ENCODE peak calls at places on chromosomes 11 and 22, in four cellular contexts. One of them, this sample, is unnamed.

GRCh38 chr11:45669146-45669545 is 3.7 kb upstream of the CHST1 start:
- DNase-seq in neural progenitor cell: no peak
- DNase-seq in esophagus muscularis mucosa: no peak
- DNase-seq in GM23338: no peak
- DNase-seq in this sample: no peak

GRCh38 chr11:86291466-86292262 is 10.4 kb upstream of the HIKESHI start:
- DNase-seq in GM23338: peak
- DNase-seq in esophagus muscularis mucosa: no peak
- DNase-seq in neural progenitor cell: peak
- DNase-seq in this sample: peak

GRCh38 chr11:102345923-102346322 is 1.1 kb upstream of the BIRC2 start:
- DNase-seq in GM23338: no peak
- DNase-seq in esophagus muscularis mucosa: no peak
- DNase-seq in neural progenitor cell: no peak
- DNase-seq in this sample: no peak

GRCh38 chr11:26556582-26556981 is 15.5 kb downstream of the MUC15 start:
- DNase-seq in GM23338: no peak
- DNase-seq in neural progenitor cell: no peak
- DNase-seq in esophagus muscularis mucosa: no peak
- DNase-seq in this sample: no peak

GRCh38 chr11:1422481-1422880 is 32.7 kb downstream of the BRSK2 start:
- DNase-seq in neural progenitor cell: peak
- DNase-seq in esophagus muscularis mucosa: no peak
- DNase-seq in GM23338: peak
- DNase-seq in this sample: peak

GRCh38 chr11:22432331-22433065 is 94.3 kb downstream of the SLC17A6 start:
- DNase-seq in GM23338: peak
- DNase-seq in neural progenitor cell: peak
- DNase-seq in esophagus muscularis mucosa: no peak
- DNase-seq in this sample: peak

GRCh38 chr11:112584674-112585073 is 324.0 kb upstream of the PLET1 start:
- DNase-seq in esophagus muscularis mucosa: peak
- DNase-seq in neural progenitor cell: peak
- DNase-seq in GM23338: peak
- DNase-seq in this sample: peak

GRCh38 chr11:1073261-1073724 is 1.4 kb upstream of the MUC2 start:
- DNase-seq in GM23338: no peak
- DNase-seq in esophagus muscularis mucosa: no peak
- DNase-seq in neural progenitor cell: peak
- DNase-seq in this sample: no peak

GRCh38 chr22:42805998-42806481 is 51.0 kb downstream of the ARFGAP3 start:
- DNase-seq in neural progenitor cell: peak
- DNase-seq in GM23338: no peak
- DNase-seq in esophagus muscularis mucosa: no peak
- DNase-seq in this sample: no peak

GRCh38 chr11:67441082-67441683 is 2.1 kb downstream of the CORO1B start:
- DNase-seq in GM23338: no peak
- DNase-seq in esophagus muscularis mucosa: no peak
- DNase-seq in neural progenitor cell: no peak
- DNase-seq in this sample: no peak

GRCh38 chr11:2809854-2810253 is 75.7 kb downstream of the CDKN1C start:
- DNase-seq in neural progenitor cell: no peak
- DNase-seq in esophagus muscularis mucosa: no peak
- DNase-seq in GM23338: no peak
- DNase-seq in this sample: peak

GRCh38 chr22:19803736-19804267 is 43.2 kb downstream of the TBX1 start:
- DNase-seq in neural progenitor cell: no peak
- DNase-seq in esophagus muscularis mucosa: no peak
- DNase-seq in GM23338: no peak
- DNase-seq in this sample: no peak

GRCh38 chr11:46948378-46949131 is 12.0 kb downstream of the CSTPP1 start:
- DNase-seq in esophagus muscularis mucosa: no peak
- DNase-seq in neural progenitor cell: no peak
- DNase-seq in GM23338: no peak
- DNase-seq in this sample: no peak

GRCh38 chr22:32823024-32823730 is 21.7 kb downstream of the TIMP3 start:
- DNase-seq in GM23338: peak
- DNase-seq in esophagus muscularis mucosa: no peak
- DNase-seq in neural progenitor cell: peak
- DNase-seq in this sample: peak

GRCh38 chr11:71488086-71488967 is 35.3 kb downstream of the NADSYN1 start:
- DNase-seq in neural progenitor cell: no peak
- DNase-seq in GM23338: peak
- DNase-seq in esophagus muscularis mucosa: no peak
- DNase-seq in this sample: peak

GRCh38 chr22:33248927-33249326 is 190.7 kb upstream of the SYN3 start:
- DNase-seq in esophagus muscularis mucosa: no peak
- DNase-seq in GM23338: no peak
- DNase-seq in neural progenitor cell: no peak
- DNase-seq in this sample: no peak

GRCh38 chr11:8056810-8057463 is 24.1 kb upstream of the TUB start:
- DNase-seq in neural progenitor cell: no peak
- DNase-seq in esophagus muscularis mucosa: no peak
- DNase-seq in GM23338: no peak
- DNase-seq in this sample: no peak

GRCh38 chr11:8059030-8059429 is 22.0 kb upstream of the TUB start:
- DNase-seq in esophagus muscularis mucosa: no peak
- DNase-seq in neural progenitor cell: no peak
- DNase-seq in GM23338: no peak
- DNase-seq in this sample: no peak

GRCh38 chr11:8058216-8058615 is 22.8 kb upstream of the TUB start:
- DNase-seq in neural progenitor cell: no peak
- DNase-seq in esophagus muscularis mucosa: no peak
- DNase-seq in GM23338: no peak
- DNase-seq in this sample: no peak

GRCh38 chr11:8055836-8056526 is 25.0 kb upstream of the TUB start:
- DNase-seq in esophagus muscularis mucosa: no peak
- DNase-seq in GM23338: no peak
- DNase-seq in neural progenitor cell: no peak
- DNase-seq in this sample: no peak

GRCh38 chr11:8055111-8055835 is 25.7 kb upstream of the TUB start:
- DNase-seq in GM23338: peak
- DNase-seq in esophagus muscularis mucosa: no peak
- DNase-seq in neural progenitor cell: peak
- DNase-seq in this sample: peak
- TF ChIP-seq CTCF in GM23338: peak
- TF ChIP-seq CTCF in esophagus muscularis mucosa: no peak
- TF ChIP-seq CTCF in neural progenitor cell: peak
- TF ChIP-seq CTCF in this sample: peak

GRCh38 chr22:45548441-45548840 is 45.8 kb downstream of the FBLN1 start:
- DNase-seq in neural progenitor cell: no peak
- DNase-seq in GM23338: no peak
- DNase-seq in esophagus muscularis mucosa: no peak
- DNase-seq in this sample: no peak
- H3K27ac ChIP-seq in neural progenitor cell: no peak
- H3K27ac ChIP-seq in GM23338: no peak
- H3K27ac ChIP-seq in esophagus muscularis mucosa: peak
- H3K27ac ChIP-seq in this sample: no peak

GRCh38 chr22:40345271-40345670 is 1.0 kb upstream of the ADSL start:
- DNase-seq in GM23338: no peak
- DNase-seq in neural progenitor cell: no peak
- DNase-seq in esophagus muscularis mucosa: no peak
- DNase-seq in this sample: no peak
- H3K4me3 ChIP-seq in GM23338: peak
- H3K4me3 ChIP-seq in neural progenitor cell: peak
- H3K4me3 ChIP-seq in esophagus muscularis mucosa: peak
- H3K4me3 ChIP-seq in this sample: peak

GRCh38 chr11:116973270-116973669 is 125.0 kb downstream of the SIK3 start:
- DNase-seq in neural progenitor cell: no peak
- DNase-seq in esophagus muscularis mucosa: no peak
- DNase-seq in GM23338: no peak
- DNase-seq in this sample: no peak
- TF ChIP-seq CTCF in neural progenitor cell: no peak
- TF ChIP-seq CTCF in esophagus muscularis mucosa: no peak
- TF ChIP-seq CTCF in GM23338: no peak
- TF ChIP-seq CTCF in this sample: no peak

DNA sequence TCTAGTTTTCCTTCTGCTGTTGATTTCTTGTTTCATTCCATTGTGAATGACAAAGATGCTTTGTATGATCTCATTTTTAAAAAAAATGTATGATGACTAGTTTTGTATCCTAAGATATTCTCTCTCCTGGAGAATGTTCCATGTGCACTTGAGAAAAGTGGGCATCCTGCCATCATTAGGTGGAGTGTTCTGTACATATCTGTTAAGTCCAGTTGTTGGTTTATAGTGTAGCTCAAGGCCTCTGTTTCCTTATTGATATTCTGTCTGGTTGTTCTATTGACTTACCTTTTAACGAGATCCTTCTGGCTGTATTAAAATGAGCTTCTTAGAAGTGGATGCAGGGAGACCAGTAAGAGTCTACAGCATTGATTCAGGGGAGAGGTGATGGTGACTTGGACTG is 35.2 kb downstream of the SGSM1 start:
- DNase-seq in esophagus muscularis mucosa: no peak
- DNase-seq in GM23338: no peak
- DNase-seq in neural progenitor cell: no peak
- DNase-seq in this sample: no peak
- H3K27ac ChIP-seq in esophagus muscularis mucosa: no peak
- H3K27ac ChIP-seq in GM23338: no peak
- H3K27ac ChIP-seq in neural progenitor cell: no peak
- H3K27ac ChIP-seq in this sample: no peak

GRCh38 chr11:69817265-69818236 is 1.7 kb downstream of the FGF3 start:
- DNase-seq in esophagus muscularis mucosa: no peak
- DNase-seq in neural progenitor cell: peak
- DNase-seq in GM23338: peak
- DNase-seq in this sample: peak

GRCh38 chr11:69818243-69819108 is 740 bp downstream of the FGF3 start:
- DNase-seq in esophagus muscularis mucosa: no peak
- DNase-seq in neural progenitor cell: peak
- DNase-seq in GM23338: peak
- DNase-seq in this sample: peak

GRCh38 chr11:69820441-69820840 is 1.2 kb upstream of the FGF3 start:
- DNase-seq in neural progenitor cell: no peak
- DNase-seq in esophagus muscularis mucosa: no peak
- DNase-seq in GM23338: no peak
- DNase-seq in this sample: no peak

GRCh38 chr11:69819541-69820070 is 390 bp upstream of the FGF3 start:
- DNase-seq in neural progenitor cell: peak
- DNase-seq in GM23338: peak
- DNase-seq in esophagus muscularis mucosa: no peak
- DNase-seq in this sample: peak

DNA sequence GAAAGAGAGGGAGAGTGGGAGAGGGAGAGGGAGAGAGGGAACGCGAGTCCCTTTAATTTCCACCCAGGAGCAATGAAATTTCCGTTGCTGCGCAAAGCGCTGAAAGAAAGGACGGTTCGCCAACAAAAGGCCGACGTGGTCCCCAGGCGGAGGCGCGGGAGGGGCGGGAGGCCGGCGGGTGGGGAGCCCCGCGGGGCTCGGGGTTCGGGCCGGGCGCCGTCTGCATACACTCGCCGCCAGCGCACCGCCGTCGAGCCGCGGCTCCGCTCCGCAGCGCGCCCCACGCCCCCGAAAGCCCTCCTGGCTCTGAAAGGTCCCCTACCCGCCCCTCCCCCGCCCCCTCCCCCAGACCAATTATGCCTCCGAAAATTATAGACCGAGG is at the start of gene FGF3:
- DNase-seq in GM23338: peak
- DNase-seq in esophagus muscularis mucosa: no peak
- DNase-seq in neural progenitor cell: no peak
- DNase-seq in this sample: no peak
- H3K4me3 ChIP-seq in GM23338: peak
- H3K4me3 ChIP-seq in esophagus muscularis mucosa: no peak
- H3K4me3 ChIP-seq in neural progenitor cell: peak
- H3K4me3 ChIP-seq in this sample: no peak